ENCODE peak calls at places on chromosomes 16 and 17, in four cellular contexts. D is lower leg skin, M is testis, H is fibroblast of mammary gland. G is an unnamed sample.

GRCh38 chr16:67886387-67886786 is 1.7 kb downstream of the NRN1L start:
- DNase-seq in H (no peak), D (no peak), M (no peak), G (no peak)

GRCh38 chr16:79229371-79229770 is 371.2 kb downstream of the MAF start:
- DNase-seq in M (no peak), D (no peak), H (no peak), G (no peak)

GRCh38 chr17:77572065-77572601 is 386.4 kb upstream of the TNRC6C start:
- DNase-seq in D (no peak), H (no peak), M (no peak), G (no peak)

GRCh38 chr16:19136549-19137196 is 22.9 kb downstream of the ITPRIPL2 start:
- DNase-seq in D (peak), M (no peak), H (peak), G (no peak)

GRCh38 chr17:36625188-36625587 is 23.8 kb downstream of the MRM1 start:
- DNase-seq in H (no peak), D (no peak), M (no peak), G (no peak)

GRCh38 chr17:33137411-33137810 is 145.8 kb downstream of the SPACA3 start:
- DNase-seq in M (no peak), H (no peak), D (no peak), G (no peak)

GRCh38 chr16:10745856-10746255 is 2.2 kb downstream of the NUBP1 start:
- DNase-seq in D (no peak), H (no peak), M (no peak), G (no peak)

GRCh38 chr16:29745853-29746345 is at the start of gene C16orf54:
- DNase-seq in D (peak), M (peak), H (no peak), G (no peak)

GRCh38 chr17:77507116-77507885 is 366.5 kb downstream of the SEC14L1 start:
- DNase-seq in H (no peak), D (no peak), M (no peak), G (no peak)

GRCh38 chr17:31415004-31415454 is 23.6 kb downstream of the RAB11FIP4 start:
- DNase-seq in H (no peak), M (no peak), D (no peak), G (no peak)

GRCh38 chr16:2335286-2335895 is 5.1 kb downstream of the ABCA3 start:
- DNase-seq in H (no peak), M (no peak), D (peak), G (no peak)

GRCh38 chr17:80663783-80664206 is 119.2 kb downstream of the RPTOR start:
- DNase-seq in D (no peak), H (peak), M (no peak), G (no peak)

GRCh38 chr16:20383106-20384029 is 21.2 kb downstream of the PDILT start:
- DNase-seq in H (peak), D (no peak), M (peak), G (no peak)

GRCh38 chr17:72422204-72422504 is 301.3 kb downstream of the SOX9 start:
- DNase-seq in H (no peak), M (no peak), D (no peak), G (no peak)

GRCh38 chr17:42276609-42277341 is 584 bp upstream of the STAT5B start:
- DNase-seq in H (peak), D (peak), M (peak), G (peak)

GRCh38 chr17:4635823-4636375 is 5.6 kb downstream of the ALOX15 start:
- DNase-seq in M (no peak), D (no peak), H (no peak), G (no peak)

GRCh38 chr16:11201498-11202259 is 54.3 kb downstream of the SOCS1 start:
- DNase-seq in D (no peak), M (no peak), H (peak), G (no peak)

GRCh38 chr16:11107781-11108465 is 148.1 kb downstream of the SOCS1 start:
- DNase-seq in D (no peak), M (no peak), H (peak), G (no peak)

GRCh38 chr17:36205637-36206458 is 5.0 kb upstream of the CCL4L2 start:
- DNase-seq in M (no peak), D (no peak), H (no peak), G (no peak)

GRCh38 chr16:15993128-15993527 is 43.7 kb downstream of the ABCC1 start:
- DNase-seq in D (no peak), M (no peak), H (no peak), G (no peak)

GRCh38 chr17:37283414-37283961 is 92.3 kb upstream of the C17orf78 start:
- DNase-seq in D (no peak), M (no peak), H (no peak), G (no peak)

GRCh38 chr17:2707721-2708584 is 3.6 kb downstream of the CLUH start:
- DNase-seq in D (peak), M (peak), H (no peak), G (no peak)

GRCh38 chr17:8629371-8630226 is 926 bp downstream of the MYH10 start:
- DNase-seq in H (peak), M (peak), D (peak), G (no peak)

GRCh38 chr17:38701504-38702165 is 3.4 kb upstream of the MLLT6 start:
- DNase-seq in D (no peak), H (peak), M (peak), G (no peak)

GRCh38 chr17:44736551-44737240 is 22.1 kb upstream of the ADAM11 start:
- DNase-seq in M (no peak), H (no peak), D (no peak), G (no peak)

GRCh38 chr16:17414916-17415315 is 55.8 kb downstream of the XYLT1 start:
- DNase-seq in D (no peak), H (no peak), M (no peak), G (no peak)

GRCh38 chr17:28612936-28613872 is 781 bp downstream of the RSKR start:
- DNase-seq in H (peak), M (peak), D (no peak), G (no peak)

GRCh38 chr17:42142371-42142896 is 12.4 kb downstream of the RAB5C start:
- DNase-seq in M (no peak), D (no peak), H (peak), G (no peak)

GRCh38 chr17:44232061-44232460 is 12.6 kb upstream of the UBTF start:
- DNase-seq in H (no peak), D (no peak), M (no peak), G (no peak)

GRCh38 chr17:45996282-45996937 is 2.6 kb upstream of the STH start:
- DNase-seq in H (no peak), M (no peak), D (no peak), G (no peak)

GRCh38 chr17:7833795-7834553 is at the start of gene KDM6B:
- DNase-seq in H (peak), M (peak), D (peak), G (peak)

GRCh38 chr16:89052824-89053724 is 40.6 kb upstream of the ACSF3 start:
- DNase-seq in M (no peak), H (no peak), D (no peak), G (no peak)
- TF ChIP-seq CTCF in M (no peak), H (no peak), D (no peak), G (no peak)

DNA sequence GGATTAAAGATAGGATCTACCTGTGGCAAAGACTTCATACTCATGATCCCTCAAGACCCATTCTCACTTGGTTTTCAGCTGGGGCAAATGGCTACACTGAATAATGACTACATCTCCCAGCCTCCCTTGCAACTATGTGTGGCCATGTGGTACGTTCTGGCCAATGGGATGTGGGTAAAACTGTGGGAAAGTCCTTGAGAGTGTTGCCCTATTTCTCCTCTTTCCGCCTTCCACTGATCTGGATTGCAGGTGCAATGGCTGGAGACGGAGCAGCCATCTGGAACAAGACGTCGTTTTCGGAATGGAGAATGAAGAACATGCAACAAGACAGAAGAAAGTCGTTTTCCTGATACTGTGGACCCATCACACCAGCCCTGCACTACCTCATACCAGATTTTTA is 48.5 kb downstream of the HAPSTR1 start:
- DNase-seq in M (peak), H (peak), D (no peak), G (no peak)
- TF ChIP-seq CTCF in M (no peak), H (no peak), D (no peak), G (no peak)

GRCh38 chr17:82613283-82614094 is 34.8 kb downstream of the WDR45B start:
- DNase-seq in H (no peak), D (no peak), M (no peak), G (no peak)

GRCh38 chr17:82614095-82614631 is 34.1 kb downstream of the WDR45B start:
- DNase-seq in D (no peak), M (no peak), H (no peak), G (no peak)

GRCh38 chr17:82616021-82616703 is 32.1 kb downstream of the WDR45B start:
- DNase-seq in D (no peak), M (no peak), H (no peak), G (no peak)

GRCh38 chr17:82619211-82619610 is 29.0 kb downstream of the WDR45B start:
- DNase-seq in D (no peak), H (no peak), M (no peak), G (no peak)

DNA sequence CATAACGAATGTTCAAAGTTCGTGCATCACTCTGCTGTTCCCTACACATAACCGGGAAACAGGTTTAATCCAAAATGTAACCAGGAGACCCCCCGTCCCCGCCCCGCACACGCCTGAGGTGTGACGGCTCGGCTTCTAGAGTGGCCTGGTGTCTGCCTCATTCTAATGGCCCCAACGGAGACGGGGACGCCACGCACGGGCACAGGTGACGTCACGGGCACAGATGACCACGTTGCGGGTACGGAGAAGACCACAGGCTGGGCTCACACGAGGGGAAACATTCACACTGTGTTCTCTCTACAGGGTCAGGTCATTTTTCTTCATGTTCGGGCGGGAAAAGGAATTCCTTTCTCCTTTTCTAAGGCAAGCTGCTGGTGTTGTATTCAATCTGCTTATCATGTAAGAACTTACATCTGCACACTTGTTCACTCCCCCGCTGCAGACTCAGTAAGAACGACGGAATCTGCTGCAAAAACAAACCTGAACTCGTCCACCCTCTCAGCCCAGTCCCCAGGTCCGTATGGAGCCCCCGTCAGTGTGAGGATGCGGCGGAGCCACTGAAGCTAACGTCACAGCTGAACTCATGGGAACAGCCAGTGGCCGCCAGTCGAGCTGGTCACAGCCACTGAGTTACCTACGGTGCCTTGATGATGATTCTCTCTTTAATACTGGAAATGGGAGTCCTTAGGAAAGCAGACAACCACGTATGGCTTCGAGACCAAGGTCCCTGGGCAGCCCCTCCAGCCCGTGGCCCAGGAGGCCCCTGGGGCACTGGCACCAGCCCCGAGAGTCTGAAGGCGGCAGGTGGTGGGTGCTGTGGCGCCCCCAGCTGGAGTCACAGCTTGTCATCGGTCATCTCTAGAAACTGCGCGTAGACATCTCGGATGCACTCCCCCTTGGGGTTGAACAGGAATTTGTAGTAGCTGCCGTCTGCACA is 32.9 kb downstream of the WDR45B start:
- DNase-seq in M (no peak), D (no peak), H (no peak), G (no peak)
- TF ChIP-seq CTCF in M (no peak), D (no peak), H (no peak), G (no peak)

DNA sequence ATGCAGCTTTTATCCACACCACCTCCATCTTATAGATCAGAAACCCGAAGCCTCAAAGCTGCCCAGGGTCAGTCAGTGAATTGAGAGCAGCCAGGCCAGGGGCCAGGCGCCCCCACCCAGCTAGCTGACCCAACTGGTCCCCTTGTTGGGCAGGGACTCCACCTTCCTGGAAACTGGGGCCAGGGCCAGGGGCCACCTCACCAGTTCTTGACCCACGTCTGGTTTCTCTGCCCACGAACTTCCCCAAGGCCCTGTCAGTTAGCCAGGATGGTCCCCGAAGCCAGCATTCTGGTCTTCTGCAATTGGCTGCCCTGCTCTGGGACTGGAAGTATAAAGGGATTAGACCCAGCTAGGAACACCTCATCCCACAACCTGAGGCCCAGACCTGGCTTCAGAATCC is 2.4 kb downstream of the FAM83G start:
- DNase-seq in D (no peak), M (no peak), H (no peak), G (no peak)
- TF ChIP-seq CTCF in D (no peak), M (no peak), H (no peak), G (no peak)

GRCh38 chr16:49889725-49890397 is 33.9 kb upstream of the ZNF423 start:
- DNase-seq in H (peak), M (no peak), D (no peak), G (no peak)

GRCh38 chr16:49886554-49887121 is 30.7 kb upstream of the ZNF423 start:
- DNase-seq in M (no peak), D (no peak), H (no peak), G (no peak)

GRCh38 chr16:49890876-49891275 is 35.0 kb upstream of the ZNF423 start:
- DNase-seq in M (peak), H (peak), D (no peak), G (no peak)
- TF ChIP-seq CTCF in M (peak), H (peak), D (no peak), G (no peak)

DNA sequence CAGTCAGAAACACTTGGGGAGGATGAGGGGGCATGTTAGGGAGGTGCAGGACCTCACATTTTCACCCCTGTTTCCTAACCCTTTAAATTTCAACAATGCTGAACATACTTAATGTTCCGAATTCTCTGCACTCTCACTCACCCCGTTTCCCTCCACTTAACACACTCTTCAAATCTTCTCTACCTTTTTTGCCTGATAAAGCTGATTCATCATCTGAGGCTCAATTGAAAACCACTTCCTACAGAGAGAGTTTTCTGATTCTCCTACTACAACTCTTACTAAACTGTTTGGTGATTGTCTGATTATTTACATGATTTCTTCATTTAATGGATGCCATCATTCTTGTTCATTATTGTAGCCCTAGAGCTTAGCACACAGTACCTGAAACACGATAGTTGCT is 42.4 kb downstream of the PCTP start:
- DNase-seq in M (no peak), H (no peak), D (no peak), G (no peak)
- TF ChIP-seq CTCF in M (no peak), H (no peak), D (no peak), G (no peak)

DNA sequence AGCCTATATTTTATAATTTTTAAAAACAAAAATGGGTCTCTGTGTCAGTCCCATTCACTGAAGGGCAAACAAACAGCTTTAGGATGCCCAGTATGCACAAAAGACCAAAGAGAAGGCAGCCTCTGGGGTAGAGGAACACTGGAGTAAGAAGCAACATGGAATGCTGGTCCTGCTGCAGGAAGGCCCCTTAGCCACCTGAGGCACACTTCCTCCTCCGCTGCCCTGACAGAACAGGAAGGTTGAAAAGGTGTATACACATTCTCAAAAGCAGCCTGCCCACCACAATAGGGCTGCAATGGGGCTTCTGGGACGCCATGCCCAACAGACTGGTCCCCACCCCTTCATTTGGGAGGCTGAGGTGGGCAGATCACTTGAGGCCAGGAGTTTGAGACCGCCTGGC is 19.5 kb downstream of the TOM1L2 start:
- DNase-seq in M (no peak), D (no peak), H (no peak), G (no peak)
- TF ChIP-seq CTCF in M (no peak), D (no peak), H (no peak), G (no peak)

GRCh38 chr16:30902070-30902972 is 5.9 kb downstream of the CTF1 start:
- DNase-seq in M (peak), D (no peak), H (peak), G (no peak)
- TF ChIP-seq CTCF in M (peak), D (no peak), H (no peak), G (no peak)

GRCh38 chr16:85719605-85720318 is 31.0 kb upstream of the GINS2 start:
- DNase-seq in M (no peak), D (no peak), H (no peak), G (no peak)

GRCh38 chr16:85717393-85718152 is 28.8 kb upstream of the GINS2 start:
- DNase-seq in H (peak), D (peak), M (peak), G (no peak)

GRCh38 chr16:85720319-85720637 is 30.6 kb downstream of the C16orf74 start:
- DNase-seq in H (no peak), M (no peak), D (no peak), G (no peak)

GRCh38 chr16:85718153-85718477 is 29.4 kb upstream of the GINS2 start:
- DNase-seq in M (no peak), D (no peak), H (no peak), G (no peak)

DNA sequence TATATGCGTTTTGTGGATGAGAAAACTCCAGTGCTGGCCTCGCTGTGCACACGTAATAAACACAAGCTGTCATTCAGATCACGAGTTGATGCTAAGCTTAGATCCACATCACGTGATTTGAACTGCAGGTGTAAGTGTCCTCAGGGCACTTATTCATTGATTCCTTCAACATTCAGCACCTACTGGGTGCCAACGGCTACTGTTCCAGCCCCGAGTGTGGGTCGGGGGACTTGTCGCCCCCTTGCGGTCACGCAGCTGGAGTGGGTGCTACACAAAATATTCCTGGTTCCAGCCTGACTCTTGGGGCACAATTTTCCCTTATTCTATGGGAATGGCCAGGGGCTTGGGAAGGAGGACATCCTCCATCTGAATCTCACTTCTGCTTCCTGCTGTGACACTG is 29.9 kb upstream of the GINS2 start:
- DNase-seq in M (no peak), H (no peak), D (no peak), G (no peak)
- TF ChIP-seq CTCF in M (peak), H (peak), D (no peak), G (no peak)